ENCODE peak calls at places on chromosomes 13 and 19, in seven cellular contexts. S is heart right ventricle; O is lower leg skin; A is activated T-cell treated with anti-CD3 and anti-CD28 coated beads, Interleukin-2, amount 50 U/mL, for 72 hours; U is activated T-helper 1 cell treated with anti-CD3 and anti-CD28 coated beads, Interleukin-12 subunit alpha, Interleukin-12 subunit beta, Interleukin-2, Interleukin-4 antibody, amounts not matched to agents 30 ng/mL and 10 ng/mL and 1 ng/mL, durations not matched to agents 14 hours and 24 hours and 36 hours; B is GM04503; P is stimulated activated naive CD8-positive, alpha-beta T cell treated with anti-CD3 and anti-CD28 coated beads, Interleukin-15, Interleukin-2, amounts not matched to agents 100 U/mL and 50 U/mL, for 24 hours. Y is an unnamed sample.

GRCh38 chr13:26914624-26915023 is 154.0 kb upstream of the GPR12 start:
- DNase-seq in S (no peak), O (no peak), A (peak; percentile 15), U (no peak), B (no peak), P (peak; percentile 15), Y (no peak)

GRCh38 chr19:12788025-12788681 is 3.1 kb upstream of the JUNB start:
- DNase-seq in S (no peak), O (no peak), A (no peak), U (no peak), B (no peak), P (no peak), Y (no peak)

GRCh38 chr19:42469311-42470239 is 26.8 kb upstream of the CXCL17 start:
- DNase-seq in S (no peak), O (no peak), A (peak; percentile 27), U (no peak), B (no peak), P (peak; percentile 43), Y (no peak)

GRCh38 chr13:61954092-61954491 is 538.4 kb upstream of the PCDH20 start:
- DNase-seq in S (no peak), O (no peak), A (no peak), U (no peak), B (no peak), P (no peak), Y (no peak)

GRCh38 chr19:423691-424466 is 14.9 kb upstream of the C2CD4C start:
- DNase-seq in S (no peak), O (no peak), A (no peak), U (no peak), B (no peak), P (no peak), Y (no peak)

GRCh38 chr19:10884273-10884672 is 12.9 kb downstream of the CARM1 start:
- DNase-seq in S (no peak), O (no peak), A (no peak), U (no peak), B (no peak), P (no peak), Y (no peak)

GRCh38 chr13:25170554-25171107 is 1.5 kb downstream of the AMER2 start:
- DNase-seq in S (no peak), O (no peak), A (no peak), U (no peak), B (no peak), P (peak; percentile 11), Y (no peak)

GRCh38 chr19:16611121-16611520 is 16.9 kb downstream of the MED26 start:
- DNase-seq in S (no peak), O (no peak), A (no peak), U (no peak), B (no peak), P (no peak), Y (no peak)

GRCh38 chr19:58557253-58558065 is 952 bp downstream of the UBE2M start:
- DNase-seq in S (no peak), O (no peak), A (no peak), U (no peak), B (no peak), P (no peak), Y (no peak)